ENCODE peak calls at places on chromosomes 12 and 14, in six cellular contexts. One of them, this sample, is unnamed.

GRCh38 chr14:106605548-106606448 is 1079.4 kb downstream of the TMEM121 start:
- DNase-seq in kidney: no peak
- DNase-seq in RWPE1: no peak
- DNase-seq in heart left ventricle: no peak
- DNase-seq in CD4-positive, alpha-beta T cell: peak
- DNase-seq in tibial artery: no peak
- DNase-seq in this sample: no peak

GRCh38 chr14:99479160-99479902 is 1.3 kb downstream of the SETD3 start:
- DNase-seq in tibial artery: no peak
- DNase-seq in kidney: no peak
- DNase-seq in heart left ventricle: no peak
- DNase-seq in RWPE1: no peak
- DNase-seq in CD4-positive, alpha-beta T cell: no peak
- DNase-seq in this sample: no peak

GRCh38 chr14:22623047-22623446 is 21.1 kb downstream of the OR6J1 start:
- DNase-seq in tibial artery: no peak
- DNase-seq in CD4-positive, alpha-beta T cell: no peak
- DNase-seq in kidney: no peak
- DNase-seq in heart left ventricle: no peak
- DNase-seq in RWPE1: no peak
- DNase-seq in this sample: no peak

GRCh38 chr12:109818900-109819500 is 14.2 kb downstream of the TRPV4 start:
- DNase-seq in tibial artery: no peak
- DNase-seq in RWPE1: peak
- DNase-seq in kidney: no peak
- DNase-seq in CD4-positive, alpha-beta T cell: no peak
- DNase-seq in heart left ventricle: no peak
- DNase-seq in this sample: no peak

GRCh38 chr12:94169966-94170689 is 21.8 kb downstream of the PLXNC1 start:
- DNase-seq in kidney: no peak
- DNase-seq in tibial artery: no peak
- DNase-seq in RWPE1: no peak
- DNase-seq in heart left ventricle: no peak
- DNase-seq in CD4-positive, alpha-beta T cell: no peak
- DNase-seq in this sample: no peak

GRCh38 chr12:5515458-5515857 is 83.5 kb downstream of the NTF3 start:
- DNase-seq in heart left ventricle: no peak
- DNase-seq in tibial artery: no peak
- DNase-seq in kidney: no peak
- DNase-seq in CD4-positive, alpha-beta T cell: no peak
- DNase-seq in RWPE1: no peak
- DNase-seq in this sample: no peak

GRCh38 chr12:64332938-64333337 is 57.6 kb downstream of the C12orf56 start:
- DNase-seq in heart left ventricle: no peak
- DNase-seq in kidney: no peak
- DNase-seq in tibial artery: no peak
- DNase-seq in RWPE1: peak
- DNase-seq in CD4-positive, alpha-beta T cell: no peak
- DNase-seq in this sample: no peak

GRCh38 chr14:35390577-35391387 is 13.8 kb downstream of the NFKBIA start:
- DNase-seq in heart left ventricle: no peak
- DNase-seq in CD4-positive, alpha-beta T cell: no peak
- DNase-seq in tibial artery: no peak
- DNase-seq in kidney: no peak
- DNase-seq in RWPE1: peak
- DNase-seq in this sample: no peak

GRCh38 chr12:43310596-43310995 is 241.4 kb downstream of the ADAMTS20 start:
- DNase-seq in tibial artery: no peak
- DNase-seq in kidney: no peak
- DNase-seq in RWPE1: no peak
- DNase-seq in heart left ventricle: no peak
- DNase-seq in CD4-positive, alpha-beta T cell: no peak
- DNase-seq in this sample: no peak

GRCh38 chr14:26121181-26121580 is 476.7 kb downstream of the NOVA1 start:
- DNase-seq in tibial artery: no peak
- DNase-seq in CD4-positive, alpha-beta T cell: no peak
- DNase-seq in kidney: no peak
- DNase-seq in RWPE1: no peak
- DNase-seq in heart left ventricle: no peak
- DNase-seq in this sample: no peak

GRCh38 chr12:104213952-104214351 is 1.6 kb upstream of the TXNRD1 start:
- DNase-seq in RWPE1: no peak
- DNase-seq in kidney: no peak
- DNase-seq in tibial artery: no peak
- DNase-seq in heart left ventricle: no peak
- DNase-seq in CD4-positive, alpha-beta T cell: no peak
- DNase-seq in this sample: no peak

GRCh38 chr12:104216461-104217058 is 981 bp downstream of the TXNRD1 start:
- DNase-seq in RWPE1: no peak
- DNase-seq in tibial artery: no peak
- DNase-seq in CD4-positive, alpha-beta T cell: no peak
- DNase-seq in kidney: no peak
- DNase-seq in heart left ventricle: no peak
- DNase-seq in this sample: no peak

GRCh38 chr12:104218935-104219334 is 3.4 kb downstream of the TXNRD1 start:
- DNase-seq in heart left ventricle: no peak
- DNase-seq in CD4-positive, alpha-beta T cell: no peak
- DNase-seq in tibial artery: no peak
- DNase-seq in kidney: no peak
- DNase-seq in RWPE1: no peak
- DNase-seq in this sample: no peak

GRCh38 chr12:104212516-104212915 is 3.1 kb upstream of the TXNRD1 start:
- DNase-seq in kidney: no peak
- DNase-seq in RWPE1: no peak
- DNase-seq in CD4-positive, alpha-beta T cell: no peak
- DNase-seq in heart left ventricle: no peak
- DNase-seq in tibial artery: no peak
- DNase-seq in this sample: no peak

GRCh38 chr12:104215638-104216297 is at the start of gene TXNRD1:
- DNase-seq in tibial artery: peak
- DNase-seq in kidney: peak
- DNase-seq in CD4-positive, alpha-beta T cell: peak
- DNase-seq in RWPE1: peak
- DNase-seq in heart left ventricle: peak
- DNase-seq in this sample: peak
- TF ChIP-seq CTCF in tibial artery: peak
- TF ChIP-seq CTCF in kidney: peak
- TF ChIP-seq CTCF in CD4-positive, alpha-beta T cell: peak
- TF ChIP-seq CTCF in RWPE1: peak
- TF ChIP-seq CTCF in heart left ventricle: peak
- TF ChIP-seq CTCF in this sample: peak

DNA sequence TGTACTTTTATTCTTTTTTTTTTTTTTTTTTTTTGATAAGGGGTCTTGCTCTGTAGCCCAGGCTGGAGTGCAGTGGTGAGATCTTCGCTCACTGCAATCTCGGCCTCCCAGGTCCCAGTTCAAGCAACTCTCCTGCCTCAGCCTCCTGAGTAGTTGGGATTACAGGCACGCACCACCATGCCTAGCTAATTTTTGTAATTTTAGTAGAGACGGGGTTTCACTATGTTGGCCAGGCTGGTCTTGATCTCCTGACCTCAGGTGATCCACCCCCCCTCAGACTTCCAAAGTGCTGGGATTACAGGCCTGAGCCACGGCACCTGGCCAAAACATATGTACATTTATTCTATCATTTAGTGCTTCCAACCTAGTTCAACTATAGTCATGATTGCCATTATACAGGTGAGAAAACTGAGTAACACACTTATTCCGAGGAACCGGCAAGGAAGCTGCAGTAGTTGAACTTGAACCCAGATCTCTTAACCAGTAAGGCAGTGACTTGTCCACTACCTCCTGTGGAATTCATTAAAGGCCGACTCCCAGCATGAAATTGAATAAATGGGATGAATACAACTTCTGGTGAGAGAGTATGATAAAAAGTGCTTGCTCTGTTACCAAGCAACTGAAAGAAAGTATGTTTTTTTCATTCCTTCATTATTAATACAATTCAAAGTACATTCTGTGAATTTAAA is 755 bp upstream of the ATF7IP start:
- DNase-seq in heart left ventricle: no peak
- DNase-seq in kidney: no peak
- DNase-seq in tibial artery: no peak
- DNase-seq in CD4-positive, alpha-beta T cell: no peak
- DNase-seq in RWPE1: no peak
- DNase-seq in this sample: no peak
- H3K27ac ChIP-seq in heart left ventricle: peak
- H3K27ac ChIP-seq in kidney: peak
- H3K27ac ChIP-seq in tibial artery: peak
- H3K27ac ChIP-seq in CD4-positive, alpha-beta T cell: peak
- H3K27ac ChIP-seq in RWPE1: peak
- H3K27ac ChIP-seq in this sample: peak

GRCh38 chr14:72471346-72471745 is 422.6 kb downstream of the DPF3 start:
- DNase-seq in CD4-positive, alpha-beta T cell: no peak
- DNase-seq in tibial artery: no peak
- DNase-seq in kidney: no peak
- DNase-seq in heart left ventricle: no peak
- DNase-seq in RWPE1: no peak
- DNase-seq in this sample: no peak

GRCh38 chr14:72476657-72477499 is 417.0 kb downstream of the DPF3 start:
- DNase-seq in kidney: no peak
- DNase-seq in RWPE1: peak
- DNase-seq in CD4-positive, alpha-beta T cell: peak
- DNase-seq in tibial artery: no peak
- DNase-seq in heart left ventricle: peak
- DNase-seq in this sample: no peak

GRCh38 chr14:72478397-72479025 is 415.4 kb downstream of the DPF3 start:
- DNase-seq in kidney: no peak
- DNase-seq in CD4-positive, alpha-beta T cell: no peak
- DNase-seq in heart left ventricle: no peak
- DNase-seq in tibial artery: no peak
- DNase-seq in RWPE1: no peak
- DNase-seq in this sample: no peak

DNA sequence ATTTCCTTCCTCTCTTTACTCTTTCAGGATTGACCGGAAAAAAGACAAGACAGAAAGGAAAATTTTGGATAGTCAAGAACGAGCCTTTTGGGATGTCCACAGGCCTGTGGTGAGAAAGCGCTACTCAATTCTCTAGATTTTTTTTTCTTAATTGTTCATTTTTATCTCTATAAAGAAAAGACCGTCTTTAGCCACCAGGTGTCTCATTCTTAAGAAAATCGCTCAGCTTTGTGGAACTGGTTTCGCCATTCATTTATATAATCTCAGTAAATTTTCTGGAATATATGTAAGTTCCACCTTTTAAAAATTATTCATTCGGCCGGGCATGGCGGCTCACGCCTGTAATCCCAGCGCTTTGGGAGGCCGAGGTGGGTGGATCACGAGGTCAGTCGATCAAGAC is 421.1 kb downstream of the DPF3 start:
- DNase-seq in RWPE1: no peak
- DNase-seq in heart left ventricle: no peak
- DNase-seq in kidney: no peak
- DNase-seq in tibial artery: no peak
- DNase-seq in CD4-positive, alpha-beta T cell: no peak
- DNase-seq in this sample: no peak
- TF ChIP-seq CTCF in RWPE1: no peak
- TF ChIP-seq CTCF in heart left ventricle: no peak
- TF ChIP-seq CTCF in kidney: no peak
- TF ChIP-seq CTCF in tibial artery: no peak
- TF ChIP-seq CTCF in CD4-positive, alpha-beta T cell: no peak
- TF ChIP-seq CTCF in this sample: no peak

GRCh38 chr14:75273272-75274044 is 5.2 kb upstream of the FOS start:
- DNase-seq in heart left ventricle: no peak
- DNase-seq in RWPE1: no peak
- DNase-seq in CD4-positive, alpha-beta T cell: no peak
- DNase-seq in tibial artery: peak
- DNase-seq in kidney: no peak
- DNase-seq in this sample: no peak

GRCh38 chr14:75275598-75275997 is 3.0 kb upstream of the FOS start:
- DNase-seq in heart left ventricle: no peak
- DNase-seq in kidney: no peak
- DNase-seq in CD4-positive, alpha-beta T cell: no peak
- DNase-seq in tibial artery: no peak
- DNase-seq in RWPE1: no peak
- DNase-seq in this sample: no peak

GRCh38 chr14:75274045-75274898 is 4.4 kb upstream of the FOS start:
- DNase-seq in tibial artery: peak
- DNase-seq in heart left ventricle: no peak
- DNase-seq in RWPE1: no peak
- DNase-seq in kidney: no peak
- DNase-seq in CD4-positive, alpha-beta T cell: no peak
- DNase-seq in this sample: no peak

GRCh38 chr14:75277000-75277795 is 1.4 kb upstream of the FOS start:
- DNase-seq in heart left ventricle: peak
- DNase-seq in tibial artery: peak
- DNase-seq in RWPE1: peak
- DNase-seq in kidney: peak
- DNase-seq in CD4-positive, alpha-beta T cell: peak
- DNase-seq in this sample: peak

DNA sequence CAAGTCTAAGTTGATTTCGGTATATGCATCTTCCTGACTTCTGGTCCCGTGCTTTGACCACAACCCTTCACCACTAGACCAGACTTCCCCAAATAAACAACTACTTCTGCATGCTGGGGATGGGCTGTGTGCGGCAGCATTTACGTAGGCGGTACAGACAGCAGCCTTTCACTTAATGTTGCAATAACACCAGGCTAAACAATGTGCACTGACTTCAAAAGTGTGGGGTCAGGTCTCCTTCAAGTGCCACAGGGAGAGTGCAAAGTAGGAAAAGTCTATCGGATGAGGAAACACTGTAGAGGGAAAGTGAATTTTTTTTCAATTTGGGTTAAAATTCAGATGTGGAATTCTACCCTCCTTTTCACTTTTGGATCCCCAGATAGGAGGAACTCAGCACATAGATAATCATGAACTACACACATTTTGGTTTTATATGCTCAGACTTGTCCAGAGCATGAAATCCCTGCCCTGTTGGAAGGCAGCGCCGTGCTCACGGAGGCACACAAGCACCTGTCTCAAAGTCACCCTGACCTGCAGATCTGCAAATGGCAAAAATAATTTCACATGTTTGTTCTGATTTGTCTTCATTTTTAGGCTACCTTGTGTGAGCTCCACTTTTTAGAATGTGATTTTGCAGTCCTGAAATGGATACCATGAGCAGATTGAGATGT is 3.6 kb upstream of the FOS start:
- DNase-seq in heart left ventricle: no peak
- DNase-seq in kidney: no peak
- DNase-seq in RWPE1: no peak
- DNase-seq in CD4-positive, alpha-beta T cell: no peak
- DNase-seq in tibial artery: peak
- DNase-seq in this sample: no peak
- H3K27ac ChIP-seq in heart left ventricle: peak
- H3K27ac ChIP-seq in kidney: peak
- H3K27ac ChIP-seq in RWPE1: no peak
- H3K27ac ChIP-seq in CD4-positive, alpha-beta T cell: no peak
- H3K27ac ChIP-seq in tibial artery: peak
- H3K27ac ChIP-seq in this sample: peak

GRCh38 chr12:123936471-123936870 is 36.2 kb downstream of the CCDC92 start:
- DNase-seq in tibial artery: no peak
- DNase-seq in RWPE1: no peak
- DNase-seq in heart left ventricle: no peak
- DNase-seq in kidney: peak
- DNase-seq in CD4-positive, alpha-beta T cell: no peak
- DNase-seq in this sample: no peak
- TF ChIP-seq CTCF in tibial artery: no peak
- TF ChIP-seq CTCF in RWPE1: no peak
- TF ChIP-seq CTCF in heart left ventricle: no peak
- TF ChIP-seq CTCF in kidney: no peak
- TF ChIP-seq CTCF in CD4-positive, alpha-beta T cell: no peak
- TF ChIP-seq CTCF in this sample: no peak

GRCh38 chr12:46430340-46430948 is 57.9 kb upstream of the SLC38A2 start:
- DNase-seq in kidney: no peak
- DNase-seq in CD4-positive, alpha-beta T cell: no peak
- DNase-seq in heart left ventricle: no peak
- DNase-seq in tibial artery: no peak
- DNase-seq in RWPE1: peak
- DNase-seq in this sample: no peak
- H3K27ac ChIP-seq in kidney: no peak
- H3K27ac ChIP-seq in CD4-positive, alpha-beta T cell: no peak
- H3K27ac ChIP-seq in heart left ventricle: peak
- H3K27ac ChIP-seq in tibial artery: peak
- H3K27ac ChIP-seq in RWPE1: peak
- H3K27ac ChIP-seq in this sample: no peak

GRCh38 chr14:66025779-66026178 is 460.4 kb upstream of the CCDC196 start:
- DNase-seq in heart left ventricle: no peak
- DNase-seq in CD4-positive, alpha-beta T cell: no peak
- DNase-seq in RWPE1: no peak
- DNase-seq in kidney: no peak
- DNase-seq in tibial artery: no peak
- DNase-seq in this sample: no peak
- TF ChIP-seq CTCF in heart left ventricle: no peak
- TF ChIP-seq CTCF in CD4-positive, alpha-beta T cell: no peak
- TF ChIP-seq CTCF in RWPE1: no peak
- TF ChIP-seq CTCF in kidney: no peak
- TF ChIP-seq CTCF in tibial artery: no peak
- TF ChIP-seq CTCF in this sample: no peak

This sample was measured in dorsolateral prefrontal cortex.